ENCODE peak calls at places on chromosomes 7 and 10, in ten cellular contexts. S, Y, J, V, U, D, T, K, P and N are unnamed samples. For H3K9me3, the result is how much of the 10 kb centered on the place peaks cover.

GRCh38 chr7:152968003-152968402 is 208.5 kb downstream of the ACTR3B start:
- DNase-seq in K (no peak), P (no peak), U (no peak), V (no peak), T (no peak), J (no peak), Y (no peak), D (no peak), S (no peak), N (no peak)

GRCh38 chr10:119421887-119422684 is 120.4 kb downstream of the RGS10 start:
- DNase-seq in D (no peak), V (no peak), S (no peak), T (no peak), Y (no peak), J (no peak), P (no peak), U (no peak), K (no peak), N (no peak)

GRCh38 chr10:19908991-19909699 is 92.9 kb downstream of the PLXDC2 start:
- DNase-seq in J (no peak), Y (no peak), S (no peak), T (no peak), U (no peak), D (no peak), P (no peak), V (no peak), K (no peak), N (no peak)

GRCh38 chr10:34905200-34905927 is 90.3 kb upstream of the PARD3 start:
- DNase-seq in S (no peak), Y (no peak), J (no peak), D (no peak), U (no peak), T (no peak), P (no peak), V (no peak), K (no peak), N (no peak)

GRCh38 chr7:65441010-65441409 is 67.4 kb downstream of the ZNF92 start:
- DNase-seq in P (no peak), U (no peak), V (no peak), Y (no peak), S (no peak), T (no peak), D (no peak), J (no peak), K (peak), N (no peak)

GRCh38 chr10:48459270-48460147 is 145.4 kb downstream of the ARHGAP22 start:
- DNase-seq in T (peak), J (no peak), U (peak), D (no peak), S (no peak), P (no peak), K (no peak), Y (no peak), V (no peak), N (no peak)

GRCh38 chr10:32692174-32692573 is 246.2 kb downstream of the CCDC7 start:
- DNase-seq in S (no peak), K (no peak), U (no peak), V (no peak), J (peak), D (no peak), T (no peak), P (peak), Y (peak), N (no peak)

GRCh38 chr10:2173328-2173727 is 436.0 kb upstream of the ADARB2 start:
- DNase-seq in Y (no peak), V (no peak), P (no peak), K (no peak), S (no peak), T (no peak), D (no peak), U (no peak), J (no peak), N (no peak)

GRCh38 chr7:44881610-44882009 is 3.7 kb downstream of the PURB start:
- DNase-seq in T (no peak), J (no peak), P (no peak), D (no peak), Y (no peak), S (no peak), K (peak), V (no peak), U (no peak), N (no peak)

GRCh38 chr10:4980793-4981192 is 17.6 kb downstream of the AKR1C1 start:
- DNase-seq in S (no peak), J (no peak), P (no peak), V (no peak), D (no peak), K (no peak), Y (no peak), T (no peak), U (no peak), N (no peak)

GRCh38 chr10:55063817-55064216 is 262.8 kb upstream of the PCDH15 start:
- DNase-seq in J (no peak), T (no peak), D (no peak), U (no peak), S (no peak), P (no peak), K (peak), V (no peak), Y (peak), N (no peak)

GRCh38 chr10:124632064-124632531 is 112.1 kb downstream of the FAM53B start:
- DNase-seq in U (no peak), Y (no peak), V (no peak), T (peak), K (peak), D (no peak), P (peak), J (no peak), S (peak), N (peak)

GRCh38 chr7:38736135-38736534 is 105.0 kb upstream of the AMPH start:
- DNase-seq in P (no peak), Y (no peak), J (no peak), D (no peak), K (no peak), V (no peak), T (no peak), S (no peak), U (no peak), N (no peak)

GRCh38 chr10:17200035-17200884 is 1.2 kb downstream of the TRDMT1 start:
- DNase-seq in D (no peak), T (no peak), U (no peak), K (peak), Y (no peak), P (no peak), J (no peak), S (no peak), V (no peak), N (no peak)

GRCh38 chr7:21941570-21942224 is 4.0 kb downstream of the CDCA7L start:
- DNase-seq in D (peak), Y (no peak), S (no peak), K (no peak), V (no peak), U (no peak), T (no peak), P (no peak), J (no peak), N (no peak)

GRCh38 chr7:116595063-116595462 is 70.2 kb downstream of the CAV1 start:
- DNase-seq in P (no peak), K (no peak), S (no peak), Y (no peak), J (no peak), T (no peak), U (no peak), D (no peak), V (no peak), N (no peak)

GRCh38 chr7:116591202-116592040 is 66.6 kb downstream of the CAV1 start:
- DNase-seq in K (peak), D (no peak), Y (peak), T (no peak), S (no peak), P (no peak), U (no peak), J (peak), V (peak), N (no peak)

GRCh38 chr7:116592445-116592844 is 67.6 kb downstream of the CAV1 start:
- DNase-seq in P (no peak), S (no peak), D (no peak), U (no peak), J (no peak), K (peak), V (no peak), T (no peak), Y (no peak), N (no peak)

GRCh38 chr7:116592041-116592355 is 67.2 kb downstream of the CAV1 start:
- DNase-seq in P (no peak), S (no peak), T (no peak), U (no peak), Y (no peak), V (no peak), K (no peak), D (no peak), J (no peak), N (no peak)

DNA sequence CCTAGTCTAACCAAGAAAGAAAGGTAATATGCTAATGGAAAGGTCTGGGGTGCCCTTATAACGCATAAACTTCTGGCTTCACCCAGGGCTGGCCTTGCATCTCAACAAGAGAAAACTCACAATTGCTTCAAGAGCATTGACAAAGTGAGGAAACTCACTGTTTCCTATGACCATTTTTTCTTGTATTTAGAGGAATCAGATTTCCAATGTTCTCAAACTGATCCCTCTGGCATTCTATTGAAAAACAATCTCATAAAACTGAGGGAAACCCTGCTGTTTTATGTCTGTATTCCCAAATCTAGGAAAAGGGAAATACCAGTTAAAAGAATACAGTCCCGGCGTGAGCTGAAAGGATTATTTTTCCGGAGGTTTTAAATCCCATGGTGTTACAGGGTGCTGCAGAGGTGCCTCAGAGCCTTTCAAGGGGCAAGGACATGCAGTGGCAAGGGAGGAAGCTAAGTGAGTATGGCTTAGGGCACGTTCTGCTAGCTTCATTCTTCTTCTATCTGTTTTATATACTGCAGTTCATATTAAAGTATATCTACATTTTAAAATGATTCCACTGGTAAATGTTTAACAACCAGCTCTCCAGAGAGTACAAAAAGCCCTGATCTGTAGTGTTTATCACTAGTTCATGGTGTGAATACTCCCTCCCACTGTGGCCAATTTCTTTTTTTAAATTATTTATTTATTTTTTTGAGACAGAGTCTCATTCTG is 68.7 kb downstream of the CAV1 start:
- DNase-seq in Y (no peak), J (no peak), V (no peak), P (no peak), S (no peak), D (no peak), K (peak), T (no peak), U (no peak), N (no peak)
- H3K9me3 ChIP-seq in Y (under half), J (under half), V (under half), P (under half), S (under half), D (under half), K (under half), T (under half), U (under half), N (under half)

GRCh38 chr10:95610727-95611126 is 45.8 kb downstream of the ALDH18A1 start:
- DNase-seq in U (no peak), K (no peak), P (no peak), J (no peak), D (no peak), V (no peak), T (no peak), Y (no peak), S (no peak), N (no peak)
- TF ChIP-seq POLR2AphosphoS5 in U (no peak), K (no peak), P (no peak), J (no peak), D (no peak), V (no peak), T (no peak), Y (no peak), S (no peak), N (no peak)

DNA sequence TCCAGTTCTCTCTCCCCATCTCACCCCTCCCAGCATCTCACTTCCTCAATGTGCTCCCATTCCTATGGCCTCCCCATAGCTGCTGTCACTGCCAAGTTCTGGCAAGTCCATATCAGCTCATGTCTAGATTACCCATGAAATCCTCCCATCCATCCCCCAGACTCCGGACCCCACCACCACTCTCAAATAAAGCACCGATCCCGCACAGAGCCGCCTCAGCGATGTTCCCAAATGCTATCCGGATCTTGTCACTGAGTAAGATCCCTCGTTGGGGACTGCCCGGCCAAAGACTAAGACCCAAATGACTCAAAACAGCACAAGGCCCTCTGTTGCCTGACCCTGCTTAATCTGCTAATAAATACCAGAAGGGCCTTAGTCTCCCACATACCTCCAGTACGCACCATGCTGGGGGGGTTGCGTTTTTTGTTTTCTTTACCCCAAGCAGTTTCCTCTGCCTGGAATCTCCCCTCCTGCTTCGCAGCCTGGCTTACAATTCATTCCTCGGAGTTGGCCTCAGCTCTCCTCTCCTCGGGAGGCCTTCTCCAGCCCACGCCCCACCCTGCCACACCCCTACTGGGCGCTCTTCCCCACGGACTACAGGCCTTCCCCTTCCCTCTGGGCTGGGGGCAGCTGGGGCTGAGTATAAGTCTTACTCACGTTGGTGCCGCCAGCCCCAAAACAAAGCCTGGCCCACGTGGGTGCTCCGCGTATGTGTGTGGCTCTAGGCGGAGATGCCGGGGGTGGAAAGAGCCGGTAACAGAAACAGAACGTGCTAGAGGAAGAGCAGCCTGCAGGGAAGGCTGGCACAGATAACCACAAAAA is 1.8 kb upstream of the DUSP5 start:
- DNase-seq in Y (peak), S (no peak), U (peak), V (peak), P (no peak), K (peak), D (no peak), T (peak), J (no peak), N (peak)
- H3K4me3 ChIP-seq in Y (peak), S (no peak), U (peak), V (no peak), P (no peak), K (no peak), D (no peak), T (peak), J (peak), N (peak)

DNA sequence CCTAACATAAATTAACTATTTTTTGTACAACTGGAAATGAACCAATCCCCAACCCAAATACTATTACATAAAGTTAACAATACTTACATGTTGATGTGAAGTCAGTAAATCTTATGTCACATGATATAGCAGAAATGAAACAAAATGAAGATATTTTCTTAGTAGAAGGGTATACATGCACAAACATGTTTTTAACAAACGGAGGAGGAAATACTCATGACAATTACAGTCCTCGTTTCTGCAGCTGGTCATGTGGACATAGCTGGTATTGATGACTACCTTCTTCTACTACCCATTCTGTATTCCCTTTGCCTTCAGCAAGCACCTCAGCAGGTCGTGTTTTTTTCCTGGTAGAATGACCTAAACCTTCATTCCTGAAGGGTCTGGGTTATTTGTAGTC is 252.3 kb downstream of the HTR7 start:
- DNase-seq in S (no peak), U (no peak), J (no peak), Y (no peak), V (no peak), D (no peak), T (no peak), K (no peak), P (no peak), N (no peak)
- H3K9me3 ChIP-seq in S (under half), U (under half), J (under half), Y (under half), V (under half), D (under half), T (under half), K (under half), P (under half), N (under half)

GRCh38 chr7:24981544-24981951 is 1.6 kb upstream of the OSBPL3 start:
- DNase-seq in S (no peak), P (no peak), Y (no peak), D (no peak), K (peak), U (peak), J (no peak), V (no peak), T (peak), N (peak)

GRCh38 chr7:24980695-24981543 is 941 bp upstream of the OSBPL3 start:
- DNase-seq in S (no peak), T (no peak), J (no peak), K (peak), V (no peak), U (peak), Y (no peak), P (no peak), D (no peak), N (peak)

GRCh38 chr7:24979863-24980694 is at the start of gene OSBPL3:
- DNase-seq in V (peak), S (peak), D (peak), J (peak), Y (peak), U (peak), K (peak), P (peak), T (peak), N (peak)

GRCh38 chr7:24979470-24979862 is 512 bp downstream of the OSBPL3 start:
- DNase-seq in J (no peak), P (peak), K (peak), D (no peak), T (no peak), U (peak), S (peak), Y (no peak), V (peak), N (peak)

DNA sequence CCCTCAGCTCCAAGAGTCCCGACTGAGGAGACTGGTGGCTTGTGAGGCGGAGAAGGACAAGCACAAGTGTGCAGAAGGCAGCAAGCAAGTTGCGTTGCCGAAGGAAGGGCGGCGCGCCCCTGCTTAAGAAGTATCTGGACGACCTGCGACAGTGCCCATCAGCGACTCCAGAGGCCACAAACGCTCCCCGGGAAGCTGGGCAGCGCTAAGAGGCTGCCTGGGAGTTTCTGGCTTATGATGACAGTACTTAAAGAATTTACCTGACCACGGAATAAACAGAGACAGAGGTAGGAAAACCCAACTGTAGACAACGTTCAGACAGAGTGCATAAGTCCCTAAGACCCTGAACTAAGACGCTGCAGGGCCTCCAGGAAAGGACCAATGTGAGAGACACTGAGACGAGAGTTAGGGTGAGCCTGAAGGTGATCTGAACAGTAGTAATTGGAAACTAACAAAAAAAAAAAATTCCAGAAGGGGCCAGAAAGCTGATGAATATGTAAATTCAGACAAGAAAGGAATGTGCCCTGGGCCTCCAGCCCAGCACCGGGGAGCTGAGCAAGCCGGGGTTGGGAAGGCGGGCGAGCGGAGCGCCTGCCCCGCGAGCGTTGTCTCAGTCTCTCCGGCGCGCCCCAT is 1.0 kb downstream of the OSBPL3 start:
- DNase-seq in K (no peak), U (no peak), Y (no peak), D (no peak), S (no peak), T (peak), P (no peak), J (no peak), V (no peak), N (peak)
- TF ChIP-seq POLR2AphosphoS5 in K (no peak), U (no peak), Y (no peak), D (no peak), S (no peak), T (no peak), P (no peak), J (no peak), V (no peak), N (no peak)